ENCODE peak calls at places on chromosomes 4 and X, in seven cellular contexts. Z, L, X, D, W, V and M are unnamed samples.

GRCh38 chrX:103716967-103717366 is 6.3 kb downstream of the TMEM31 start:
- DNase-seq in Z (no peak), L (no peak), X (no peak), D (peak; percentile 96), W (no peak), V (no peak), M (no peak)

GRCh38 chr4:7424553-7425111 is 10.1 kb downstream of the PSAPL1 start:
- DNase-seq in Z (no peak), L (no peak), X (no peak), D (no peak), W (no peak), V (peak; percentile 23), M (no peak)

GRCh38 chr4:177574446-177574845 is 132.2 kb upstream of the AGA start:
- DNase-seq in Z (no peak), L (no peak), X (no peak), D (peak; percentile 60), W (no peak), V (no peak), M (no peak)

GRCh38 chrX:10800776-10801175 is 180.4 kb upstream of the MID1 start:
- DNase-seq in Z (no peak), L (no peak), X (no peak), D (no peak), W (no peak), V (no peak), M (no peak)

GRCh38 chr4:10063544-10064300 is 42.4 kb upstream of the SLC2A9 start:
- DNase-seq in Z (peak; percentile 64), L (no peak), X (peak; percentile 78), D (peak; percentile 96), W (no peak), V (peak; percentile 48), M (no peak)

GRCh38 chrX:13829995-13830394 is 13.1 kb upstream of the GPM6B start:
- DNase-seq in Z (no peak), L (peak; percentile 17), X (no peak), D (no peak), W (no peak), V (no peak), M (no peak)

GRCh38 chrX:23694606-23695005 is 27.3 kb downstream of the PRDX4 start:
- DNase-seq in Z (peak; percentile 43), L (peak; percentile 63), X (no peak), D (peak; percentile 66), W (peak; percentile 67), V (peak; percentile 18), M (peak; percentile 54)

GRCh38 chr4:168859888-168860694 is 150.0 kb downstream of the CBR4 start:
- DNase-seq in Z (no peak), L (peak; percentile 70), X (no peak), D (no peak), W (peak; percentile 38), V (no peak), M (no peak)

GRCh38 chrX:109920868-109921267 is 82.0 kb upstream of the TMEM164 start:
- DNase-seq in Z (no peak), L (no peak), X (no peak), D (no peak), W (no peak), V (no peak), M (no peak)

DNA sequence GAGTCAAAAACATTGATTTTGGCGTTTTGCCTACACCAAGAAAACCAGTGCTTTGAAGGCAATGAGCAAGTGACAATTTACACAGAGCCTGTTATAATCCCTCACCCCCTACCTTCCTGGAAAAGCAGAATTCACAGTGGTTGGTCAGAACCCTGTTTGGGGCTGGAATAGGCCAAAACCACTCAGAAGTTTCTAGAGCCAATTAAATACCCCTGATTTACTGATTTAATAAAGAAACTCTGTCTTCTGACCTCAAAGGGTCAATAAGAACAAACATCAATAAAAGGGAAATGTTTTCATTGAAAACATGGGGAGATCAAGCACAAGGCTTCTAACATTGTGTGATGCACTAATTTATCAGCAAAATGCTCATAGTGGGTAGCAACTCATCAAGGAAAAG is 116.3 kb downstream of the UNC5C start:
- DNase-seq in Z (no peak), L (no peak), X (no peak), D (no peak), W (no peak), V (no peak), M (no peak)
- TF ChIP-seq CTCF in Z (no peak), L (no peak), X (no peak), D (no peak), W (no peak), V (no peak), M (no peak)

GRCh38 chr4:56252561-56253152 is 134.6 kb downstream of the AASDH start:
- DNase-seq in Z (no peak), L (no peak), X (no peak), D (no peak), W (no peak), V (no peak), M (no peak)

GRCh38 chr4:56260320-56260719 is 127.0 kb downstream of the AASDH start:
- DNase-seq in Z (no peak), L (no peak), X (no peak), D (no peak), W (no peak), V (no peak), M (no peak)

GRCh38 chr4:56259595-56259994 is 127.7 kb downstream of the AASDH start:
- DNase-seq in Z (no peak), L (no peak), X (no peak), D (no peak), W (no peak), V (no peak), M (no peak)

GRCh38 chr4:56253631-56254241 is 133.6 kb downstream of the AASDH start:
- DNase-seq in Z (peak; percentile 22), L (no peak), X (no peak), D (no peak), W (no peak), V (no peak), M (no peak)

GRCh38 chr4:56255820-56256219 is 131.5 kb downstream of the AASDH start:
- DNase-seq in Z (no peak), L (no peak), X (no peak), D (no peak), W (no peak), V (no peak), M (no peak)
- TF ChIP-seq CTCF in Z (peak; percentile 54), L (no peak), X (no peak), D (no peak), W (no peak), V (no peak), M (no peak)

GRCh38 chrX:30935985-30936384 is 46.9 kb upstream of the TAB3 start:
- DNase-seq in Z (peak; percentile 34), L (peak; percentile 0), X (no peak), D (peak; percentile 31), W (no peak), V (peak; percentile 20), M (no peak)
- TF ChIP-seq CTCF in Z (peak; percentile 38), L (no peak), X (no peak), D (peak; percentile 16), W (peak; percentile 10), V (no peak), M (no peak)

GRCh38 chrX:74420194-74421035 is 878 bp upstream of the SLC16A2 start:
- DNase-seq in Z (peak; percentile 35), L (no peak), X (peak; percentile 76), D (peak; percentile 79), W (no peak), V (peak; percentile 74), M (peak; percentile 22)
- TF ChIP-seq CTCF in Z (no peak), L (no peak), X (no peak), D (no peak), W (no peak), V (no peak), M (no peak)

GRCh38 chrX:78595901-78596502 is 63.1 kb downstream of the RTL3 start:
- DNase-seq in Z (no peak), L (peak; percentile 35), X (no peak), D (peak; percentile 18), W (no peak), V (peak; percentile 37), M (peak; percentile 35)
- TF ChIP-seq CTCF in Z (no peak), L (peak; percentile 8), X (no peak), D (peak; percentile 11), W (peak; percentile 21), V (peak; percentile 25), M (peak; percentile 21)

DNA sequence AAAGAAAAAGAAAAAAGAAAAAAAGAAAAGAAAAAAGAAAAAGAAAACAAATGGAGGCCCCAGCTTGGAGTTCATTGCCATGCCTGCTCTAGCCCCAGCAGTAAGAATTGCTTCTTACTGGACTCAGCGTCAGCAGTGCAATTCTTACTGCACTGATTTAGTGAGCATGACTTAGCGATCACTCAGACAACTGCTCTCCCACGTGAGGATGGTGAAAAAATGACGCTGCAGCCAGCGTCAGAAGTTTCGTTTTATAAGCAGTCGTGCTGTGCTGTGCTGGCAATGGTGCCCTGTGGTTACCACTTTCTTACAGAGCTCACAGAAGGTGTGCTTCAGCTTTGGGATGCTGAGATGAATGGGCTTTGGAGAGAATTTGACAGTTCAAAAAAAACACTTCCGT is 68.3 kb upstream of the DDX3X start:
- DNase-seq in Z (no peak), L (peak; percentile 18), X (no peak), D (peak; percentile 31), W (no peak), V (no peak), M (peak; percentile 81)
- TF ChIP-seq CTCF in Z (no peak), L (no peak), X (no peak), D (no peak), W (no peak), V (no peak), M (no peak)

GRCh38 chrX:154512879-154513553 is 3.0 kb downstream of the FAM3A start:
- DNase-seq in Z (no peak), L (no peak), X (no peak), D (no peak), W (no peak), V (no peak), M (no peak)

GRCh38 chrX:154513662-154514204 is 2.3 kb downstream of the FAM3A start:
- DNase-seq in Z (no peak), L (no peak), X (no peak), D (no peak), W (no peak), V (no peak), M (no peak)

GRCh38 chrX:154517101-154517781 is 1.2 kb upstream of the FAM3A start:
- DNase-seq in Z (no peak), L (no peak), X (no peak), D (peak; percentile 46), W (no peak), V (peak; percentile 27), M (no peak)

GRCh38 chrX:154516655-154517100 is 646 bp upstream of the FAM3A start:
- DNase-seq in Z (no peak), L (no peak), X (no peak), D (peak; percentile 92), W (no peak), V (no peak), M (peak; percentile 12)

DNA sequence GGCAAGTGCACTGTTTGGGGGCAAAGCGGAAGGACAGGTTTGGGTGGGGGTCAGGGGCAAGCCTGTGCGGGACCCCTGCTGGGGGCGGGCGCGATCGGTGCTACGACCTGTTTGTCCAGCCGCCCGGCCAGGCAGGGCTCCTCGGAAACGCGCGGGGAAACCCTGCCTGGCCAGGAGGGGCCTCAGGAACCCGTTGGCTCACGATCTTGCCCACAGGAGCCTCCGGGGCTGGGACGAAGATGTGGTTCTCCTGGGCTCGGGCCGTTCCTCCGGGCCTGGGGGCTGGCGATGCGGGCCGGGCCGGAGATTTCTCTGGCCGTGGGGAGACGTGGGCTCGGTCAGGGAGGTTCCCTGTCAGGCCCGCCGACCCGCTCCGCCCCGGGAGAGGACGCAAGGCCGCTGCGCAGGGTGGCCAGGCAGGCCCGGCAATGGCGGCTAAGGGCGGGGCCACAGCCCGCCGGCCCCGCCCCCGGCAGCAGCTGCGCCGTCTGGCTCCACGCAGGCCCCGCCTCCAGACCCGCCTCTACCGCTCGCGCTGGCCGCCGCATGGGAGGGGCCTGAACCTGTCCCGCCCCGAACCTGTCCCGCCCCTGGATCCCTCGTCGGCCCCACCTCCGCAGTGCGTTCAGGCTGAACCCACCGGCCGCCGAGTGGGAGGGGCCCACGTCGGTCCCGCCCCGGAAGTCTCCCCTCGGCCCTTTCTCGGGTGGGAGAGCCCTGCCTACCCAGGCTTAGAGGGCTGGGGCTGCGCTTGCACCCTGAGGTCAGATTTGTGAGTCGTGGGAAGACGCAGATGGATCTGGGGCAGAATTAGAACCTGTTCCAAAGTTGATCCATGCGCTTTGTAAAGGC is at the start of gene FAM3A:
- DNase-seq in Z (peak; percentile 96), L (peak; percentile 95), X (peak; percentile 94), D (peak; percentile 94), W (peak; percentile 91), V (peak; percentile 92), M (peak; percentile 93)
- TF ChIP-seq CTCF in Z (no peak), L (no peak), X (no peak), D (no peak), W (no peak), V (no peak), M (no peak)